ENCODE peak calls at places on chromosomes 4 and X, in five cellular contexts. T, N, Z, V and E are unnamed samples.

GRCh38 chr4:165011403-165011802 is 20.4 kb upstream of the TRIM60 start:
- DNase-seq in V (no peak), T (no peak), Z (no peak), N (no peak), E (no peak)

GRCh38 chrX:81021478-81021877 is 180.2 kb downstream of the HMGN5 start:
- DNase-seq in N (no peak), V (no peak), T (no peak), Z (no peak), E (no peak)

GRCh38 chrX:111460612-111461011 is 48.6 kb upstream of the DCX start:
- DNase-seq in V (no peak), Z (no peak), N (peak; percentile 21), T (no peak), E (no peak)

GRCh38 chr4:188037003-188037713 is 41.6 kb downstream of the ZFP42 start:
- DNase-seq in T (no peak), N (peak; percentile 8), Z (no peak), V (no peak), E (no peak)

GRCh38 chr4:177107288-177107901 is 202.3 kb upstream of the NEIL3 start:
- DNase-seq in V (no peak), N (peak; percentile 35), T (no peak), Z (no peak), E (no peak)

GRCh38 chr4:56506110-56506705 is 617 bp downstream of the ARL9 start:
- DNase-seq in T (peak; percentile 20), N (peak; percentile 16), Z (no peak), V (no peak), E (no peak)

GRCh38 chr4:1227817-1228216 is 21.1 kb downstream of the CTBP1 start:
- DNase-seq in N (no peak), T (no peak), V (no peak), Z (no peak), E (no peak)

GRCh38 chr4:154164931-154165839 is 326.4 kb downstream of the DCHS2 start:
- DNase-seq in T (peak; percentile 31), V (peak; percentile 22), Z (no peak), N (peak; percentile 90), E (peak; percentile 6)

GRCh38 chrX:47749185-47749967 is 87.3 kb upstream of the ZNF81 start:
- DNase-seq in N (peak; percentile 34), V (peak; percentile 5), Z (no peak), T (no peak), E (no peak)

GRCh38 chr4:108393870-108394269 is 225.1 kb upstream of the LEF1 start:
- DNase-seq in N (no peak), T (no peak), V (no peak), Z (no peak), E (no peak)

GRCh38 chr4:15996773-15997172 is 33.8 kb upstream of the FGFBP2 start:
- DNase-seq in T (no peak), V (no peak), Z (no peak), N (no peak), E (no peak)

GRCh38 chrX:77342028-77342427 is 105.2 kb upstream of the FGF16 start:
- DNase-seq in V (no peak), Z (no peak), T (no peak), N (no peak), E (no peak)

GRCh38 chrX:5388087-5388486 is 840.6 kb downstream of the NLGN4X start:
- DNase-seq in Z (no peak), T (no peak), V (no peak), N (no peak), E (no peak)

GRCh38 chr4:108043536-108043935 is 53.8 kb downstream of the HADH start:
- DNase-seq in T (no peak), Z (no peak), N (no peak), V (no peak), E (no peak)

GRCh38 chr4:123750044-123750443 is 353.4 kb downstream of the SPRY1 start:
- DNase-seq in T (no peak), V (no peak), N (peak; percentile 33), Z (no peak), E (no peak)

GRCh38 chr4:138035781-138036258 is 206.3 kb downstream of the SLC7A11 start:
- DNase-seq in N (peak; percentile 71), Z (no peak), V (no peak), T (no peak), E (peak; percentile 24)

GRCh38 chrX:150205011-150205410 is 158.1 kb upstream of the MAMLD1 start:
- DNase-seq in Z (no peak), N (peak; percentile 78), V (no peak), T (no peak), E (no peak)

GRCh38 chr4:158644341-158644740 is 27.3 kb downstream of the C4orf46 start:
- DNase-seq in N (no peak), V (no peak), Z (no peak), T (no peak), E (no peak)

GRCh38 chr4:69156913-69157312 is 57.6 kb downstream of the UGT2B11 start:
- DNase-seq in T (no peak), N (peak; percentile 6), Z (no peak), V (no peak), E (peak; percentile 1)

GRCh38 chr4:182240161-182241130 is 2.8 kb upstream of the TENM3 start:
- DNase-seq in Z (peak; percentile 94), T (no peak), N (peak; percentile 97), V (no peak), E (no peak)

GRCh38 chr4:185359767-185360446 is 35.8 kb downstream of the LRP2BP start:
- DNase-seq in Z (no peak), V (no peak), N (peak; percentile 83), T (no peak), E (no peak)